ENCODE peak calls at places on chromosomes 5 and 9, in nine cellular contexts. Z is ovary; Q is CD8-positive, alpha-beta memory T cell; G is uterus; O is AG04450; M is IMR-90; E is Caco-2; F is neural progenitor cell; L is CD8-positive, alpha-beta T cell. R is an unnamed sample. For H3K9me3, the result is how much of the 10 kb centered on the place peaks cover.

GRCh38 chr5:137758719-137759312 is 4.7 kb upstream of the HNRNPA0 start:
- DNase-seq in Z (no peak), Q (no peak), G (no peak), O (no peak), M (no peak), E (no peak), F (no peak), L (no peak), R (no peak)

GRCh38 chr9:106722051-106722753 is 140.8 kb upstream of the ZNF462 start:
- DNase-seq in Z (no peak), Q (no peak), G (no peak), O (no peak), M (no peak), E (no peak), F (no peak), L (no peak), R (no peak)

GRCh38 chr9:88623698-88624097 is 88.7 kb downstream of the NXNL2 start:
- DNase-seq in Z (no peak), Q (no peak), G (no peak), O (no peak), M (no peak), E (no peak), F (no peak), L (no peak), R (no peak)

GRCh38 chr5:97019435-97020117 is 83.7 kb downstream of the LNPEP start:
- DNase-seq in Z (no peak), Q (no peak), G (no peak), O (no peak), M (peak), E (no peak), F (peak), L (no peak), R (no peak)

GRCh38 chr5:121189569-121190305 is 661.9 kb upstream of the FTMT start:
- DNase-seq in Z (no peak), Q (no peak), G (no peak), O (peak), M (peak), E (no peak), F (no peak), L (no peak), R (no peak)

GRCh38 chr9:94783121-94783664 is 56.7 kb downstream of the AOPEP start:
- DNase-seq in Z (peak), Q (peak), G (peak), O (peak), M (peak), E (peak), F (peak), L (peak), R (peak)

GRCh38 chr9:37639109-37639748 is 11.5 kb upstream of the FRMPD1 start:
- DNase-seq in Z (no peak), Q (no peak), G (no peak), O (no peak), M (peak), E (no peak), F (no peak), L (no peak), R (no peak)

GRCh38 chr9:77386187-77386586 is 208.9 kb downstream of the VPS13A start:
- DNase-seq in Z (no peak), Q (no peak), G (no peak), O (no peak), M (peak), E (no peak), F (no peak), L (no peak), R (no peak)

GRCh38 chr9:115035872-115036612 is 81.9 kb downstream of the TNC start:
- DNase-seq in Z (no peak), Q (no peak), G (no peak), O (peak), M (peak), E (no peak), F (no peak), L (no peak), R (no peak)

GRCh38 chr5:153959134-153959957 is 79.4 kb downstream of the FAM114A2 start:
- DNase-seq in Z (no peak), Q (no peak), G (no peak), O (peak), M (peak), E (peak), F (peak), L (no peak), R (no peak)

GRCh38 chr9:108049026-108049591 is 559.5 kb upstream of the KLF4 start:
- DNase-seq in Z (no peak), Q (no peak), G (no peak), O (peak), M (peak), E (no peak), F (no peak), L (no peak), R (no peak)

GRCh38 chr5:93787598-93787997 is 46.2 kb upstream of the POU5F2 start:
- DNase-seq in Z (no peak), Q (no peak), G (no peak), O (no peak), M (no peak), E (no peak), F (no peak), L (no peak), R (no peak)

GRCh38 chr5:100505984-100506670 is 29.0 kb upstream of the FAM174A start:
- DNase-seq in Z (no peak), Q (no peak), G (no peak), O (peak), M (peak), E (no peak), F (no peak), L (no peak), R (no peak)

GRCh38 chr5:53944981-53945380 is 365.4 kb downstream of the ARL15 start:
- DNase-seq in Z (no peak), Q (no peak), G (no peak), O (no peak), M (peak), E (no peak), F (no peak), L (no peak), R (no peak)

GRCh38 chr9:132662152-132662945 is 7.4 kb downstream of the DDX31 start:
- DNase-seq in Z (no peak), Q (no peak), G (no peak), O (no peak), M (no peak), E (no peak), F (no peak), L (no peak), R (no peak)

GRCh38 chr5:134000116-134000515 is 4.7 kb downstream of the VDAC1 start:
- DNase-seq in Z (no peak), Q (no peak), G (no peak), O (no peak), M (no peak), E (no peak), F (no peak), L (no peak), R (no peak)

GRCh38 chr5:94347130-94347529 is 271.3 kb downstream of the KIAA0825 start:
- DNase-seq in Z (no peak), Q (no peak), G (no peak), O (no peak), M (no peak), E (no peak), F (no peak), L (no peak), R (no peak)

GRCh38 chr5:177077335-177077734 is 9.4 kb upstream of the FGFR4 start:
- DNase-seq in Z (no peak), Q (no peak), G (no peak), O (no peak), M (no peak), E (no peak), F (no peak), L (no peak), R (no peak)

GRCh38 chr5:40691894-40692293 is 12.2 kb downstream of the PTGER4 start:
- DNase-seq in Z (no peak), Q (no peak), G (no peak), O (no peak), M (no peak), E (no peak), F (no peak), L (no peak), R (no peak)

GRCh38 chr9:108535526-108535925 is 320.3 kb downstream of the ACTL7B start:
- DNase-seq in Z (no peak), Q (no peak), G (no peak), O (no peak), M (no peak), E (no peak), F (peak), L (no peak), R (no peak)

GRCh38 chr5:147845618-147846017 is 14.1 kb upstream of the SPINK1 start:
- DNase-seq in Z (no peak), Q (no peak), G (no peak), O (no peak), M (no peak), E (no peak), F (no peak), L (no peak), R (no peak)

GRCh38 chr5:93874491-93874890 is 133.1 kb upstream of the POU5F2 start:
- DNase-seq in Z (no peak), Q (no peak), G (no peak), O (no peak), M (peak), E (no peak), F (no peak), L (no peak), R (no peak)

GRCh38 chr9:91192379-91192775 is 169.3 kb downstream of the AUH start:
- DNase-seq in Z (peak), Q (no peak), G (peak), O (no peak), M (peak), E (no peak), F (no peak), L (no peak), R (peak)

GRCh38 chr5:176803943-176804498 is 6.3 kb upstream of the UNC5A start:
- DNase-seq in Z (no peak), Q (no peak), G (no peak), O (no peak), M (peak), E (no peak), F (peak), L (no peak), R (no peak)

GRCh38 chr5:170420809-170421412 is 31.7 kb upstream of the KCNMB1 start:
- DNase-seq in Z (peak), Q (peak), G (peak), O (peak), M (peak), E (peak), F (peak), L (peak), R (peak)

GRCh38 chr5:136016945-136017530 is 11.8 kb upstream of the TGFBI start:
- DNase-seq in Z (no peak), Q (no peak), G (no peak), O (no peak), M (peak), E (no peak), F (no peak), L (no peak), R (no peak)

GRCh38 chr9:37425298-37425752 is 2.8 kb downstream of the GRHPR start:
- DNase-seq in Z (peak), Q (no peak), G (no peak), O (no peak), M (no peak), E (no peak), F (no peak), L (no peak), R (no peak)

GRCh38 chr5:97636766-97637165 is 453.7 kb upstream of the RIOK2 start:
- DNase-seq in Z (no peak), Q (no peak), G (no peak), O (peak), M (peak), E (no peak), F (no peak), L (no peak), R (no peak)

GRCh38 chr5:90640484-90641059 is 82.0 kb downstream of the ADGRV1 start:
- DNase-seq in Z (no peak), Q (no peak), G (no peak), O (no peak), M (no peak), E (no peak), F (peak), L (no peak), R (no peak)

GRCh38 chr9:137294091-137294683 is 7.9 kb downstream of the NRARP start:
- DNase-seq in Z (no peak), Q (no peak), G (no peak), O (no peak), M (peak), E (peak), F (peak), L (no peak), R (peak)

GRCh38 chr9:126248680-126249079 is 77.9 kb upstream of the MVB12B start:
- DNase-seq in Z (no peak), Q (no peak), G (no peak), O (peak), M (peak), E (no peak), F (no peak), L (no peak), R (no peak)
- H3K9me3 ChIP-seq in Z (under half), Q (under half), G (under half), O (under half), M (under half), E (under half), F (under half), L (under half), R (under half)

DNA sequence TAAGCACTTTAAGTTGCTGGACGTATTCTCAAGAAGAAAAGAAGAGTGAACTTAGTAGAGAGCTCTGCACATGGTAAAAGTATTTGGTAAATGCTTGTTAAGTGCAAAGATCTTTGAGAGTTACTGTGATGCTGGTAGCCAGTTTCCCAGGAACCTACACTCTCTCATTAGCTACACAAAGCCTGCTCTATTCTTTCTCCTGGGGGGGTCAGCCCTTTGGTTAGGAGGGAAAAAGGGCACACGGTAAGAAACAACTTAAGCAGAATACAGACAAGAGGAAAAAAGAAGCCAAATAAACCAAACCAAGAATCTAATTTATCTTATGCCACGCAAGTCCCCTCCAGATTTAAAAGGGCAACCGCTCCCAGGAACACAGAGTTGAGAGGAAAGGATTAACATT is 1100.1 kb upstream of the CDH10 start:
- DNase-seq in Z (no peak), Q (no peak), G (no peak), O (no peak), M (no peak), E (no peak), F (peak), L (no peak), R (no peak)
- H3K9me3 ChIP-seq in Z (under half), Q (under half), G (under half), O (under half), M (under half), E (under half), F (under half), L (under half), R (under half)

GRCh38 chr5:165981721-165982120 is 2309.7 kb upstream of the WWC1 start:
- DNase-seq in Z (no peak), Q (no peak), G (no peak), O (no peak), M (no peak), E (no peak), F (no peak), L (no peak), R (no peak)
- H3K9me3 ChIP-seq in Z (under half), Q (under half), G (under half), O (under half), M (under half), E (under half), F (under half), L (under half), R (under half)

GRCh38 chr9:21841133-21841532 is 38.7 kb downstream of the MTAP start:
- DNase-seq in Z (no peak), Q (no peak), G (no peak), O (no peak), M (no peak), E (no peak), F (no peak), L (no peak), R (no peak)

GRCh38 chr9:21836437-21837161 is 34.2 kb downstream of the MTAP start:
- DNase-seq in Z (no peak), Q (no peak), G (no peak), O (peak), M (peak), E (no peak), F (no peak), L (no peak), R (no peak)

GRCh38 chr9:21840647-21841046 is 38.2 kb downstream of the MTAP start:
- DNase-seq in Z (no peak), Q (no peak), G (no peak), O (no peak), M (no peak), E (no peak), F (no peak), L (no peak), R (no peak)

GRCh38 chr9:21835111-21835510 is 32.7 kb downstream of the MTAP start:
- DNase-seq in Z (no peak), Q (no peak), G (no peak), O (no peak), M (no peak), E (no peak), F (no peak), L (no peak), R (no peak)

GRCh38 chr9:21837501-21837900 is 35.1 kb downstream of the MTAP start:
- DNase-seq in Z (no peak), Q (no peak), G (no peak), O (no peak), M (no peak), E (no peak), F (no peak), L (no peak), R (no peak)
- H3K9me3 ChIP-seq in Z (under half), Q (under half), G (under half), O (under half), M (under half), E (under half), F (under half), L (under half), R (under half)

DNA sequence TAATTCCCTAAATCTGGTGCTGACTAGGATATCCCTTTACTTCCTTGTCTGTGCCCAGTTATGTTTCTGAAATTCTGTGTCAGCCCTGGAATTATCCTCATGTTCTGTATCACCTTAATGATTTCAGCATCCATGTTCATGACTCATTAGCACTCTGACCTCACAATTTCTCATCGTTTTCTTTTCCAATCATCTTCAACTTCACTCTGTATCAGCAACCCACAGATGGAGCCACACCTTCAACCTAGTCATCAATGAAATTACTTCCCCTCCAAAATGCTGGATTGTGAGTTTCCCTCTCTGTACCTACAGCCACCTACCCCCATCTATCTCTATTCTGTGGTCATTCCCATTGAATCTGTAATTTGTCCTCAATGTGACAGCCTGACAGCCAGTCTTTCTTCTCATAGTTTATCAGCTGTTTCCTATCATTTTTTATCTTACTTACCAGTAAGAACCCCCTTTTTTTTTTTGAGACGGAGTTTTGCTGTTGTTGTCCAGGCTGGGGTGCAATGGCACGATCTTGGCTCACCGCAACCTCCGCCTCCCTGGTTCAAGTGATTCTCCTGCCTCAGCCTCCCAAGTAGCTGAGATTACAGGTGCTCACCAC is 3.1 kb upstream of the IL6ST start:
- DNase-seq in Z (no peak), Q (no peak), G (no peak), O (no peak), M (peak), E (no peak), F (no peak), L (no peak), R (no peak)
- H3K9me3 ChIP-seq in Z (under half), Q (under half), G (under half), O (under half), M (under half), E (under half), F (under half), L (under half), R (under half)

GRCh38 chr9:87357600-87357999 is 140.1 kb upstream of the DAPK1 start:
- DNase-seq in Z (no peak), Q (no peak), G (no peak), O (no peak), M (no peak), E (no peak), F (no peak), L (no peak), R (no peak)
- H3K9me3 ChIP-seq in Z (under half), Q (under half), G (under half), O (under half), M (under half), E (under half), F (under half), L (under half), R (under half)

DNA sequence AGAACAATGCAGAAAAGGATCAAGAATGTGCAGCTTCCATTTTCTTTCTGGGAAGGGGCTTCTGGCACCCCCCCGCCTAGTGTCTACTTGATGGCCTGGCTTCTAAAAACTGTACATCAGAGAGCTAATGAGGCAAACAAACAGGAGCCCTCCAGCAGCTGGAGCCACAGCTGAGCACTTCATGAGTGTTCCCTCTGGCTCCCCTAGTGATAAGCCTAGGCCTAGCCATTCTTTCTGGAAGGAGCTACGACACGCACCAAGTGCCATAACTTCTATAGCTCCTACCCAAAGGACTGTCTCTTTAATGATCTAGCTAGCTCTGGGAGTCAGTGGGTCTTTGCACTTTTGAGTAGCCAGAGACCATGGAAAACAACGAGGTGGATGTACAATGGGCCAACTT is 66.1 kb downstream of the DNAH5 start:
- DNase-seq in Z (no peak), Q (no peak), G (no peak), O (no peak), M (no peak), E (no peak), F (peak), L (no peak), R (no peak)
- H3K9me3 ChIP-seq in Z (under half), Q (under half), G (under half), O (under half), M (under half), E (under half), F (under half), L (under half), R (under half)

GRCh38 chr5:150993836-150994412 is 26.5 kb upstream of the GPX3 start:
- DNase-seq in Z (no peak), Q (no peak), G (no peak), O (no peak), M (no peak), E (peak), F (no peak), L (no peak), R (no peak)
- H3K9me3 ChIP-seq in Z (under half), Q (under half), G (under half), O (under half), M (under half), E (under half), F (under half), L (under half), R (under half)

DNA sequence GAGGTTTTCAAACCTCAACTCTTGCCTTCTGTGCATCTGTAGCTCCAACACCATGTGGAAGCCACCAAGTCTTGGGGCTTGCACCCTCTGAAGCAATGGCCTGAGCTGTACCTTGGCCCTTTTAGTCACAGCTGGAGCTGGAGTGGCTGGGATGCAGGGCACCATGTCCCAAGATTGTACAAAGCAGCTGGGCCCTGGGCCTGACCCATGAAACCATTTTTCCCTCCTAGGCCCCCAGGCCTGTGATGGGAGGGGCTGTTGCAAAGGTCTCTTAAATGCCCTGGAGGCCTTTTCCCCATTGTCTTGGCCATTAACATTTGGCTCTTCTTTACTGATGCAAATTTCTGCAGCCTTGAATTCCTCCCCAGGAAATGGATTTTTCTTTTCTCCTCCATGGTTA is 11.8 kb upstream of the ENTREP1 start:
- DNase-seq in Z (no peak), Q (no peak), G (no peak), O (no peak), M (no peak), E (no peak), F (no peak), L (no peak), R (no peak)
- H3K9me3 ChIP-seq in Z (under half), Q (under half), G (under half), O (under half), M (under half), E (under half), F (under half), L (under half), R (under half)

GRCh38 chr5:178982941-178983340 is 12.2 kb downstream of the GRM6 start:
- DNase-seq in Z (no peak), Q (no peak), G (no peak), O (no peak), M (no peak), E (no peak), F (no peak), L (no peak), R (no peak)

GRCh38 chr5:178986326-178986960 is 8.7 kb downstream of the GRM6 start:
- DNase-seq in Z (no peak), Q (no peak), G (no peak), O (no peak), M (no peak), E (no peak), F (no peak), L (no peak), R (no peak)

GRCh38 chr5:178981381-178981780 is 13.7 kb downstream of the GRM6 start:
- DNase-seq in Z (no peak), Q (no peak), G (no peak), O (no peak), M (no peak), E (no peak), F (no peak), L (no peak), R (no peak)

GRCh38 chr5:178983728-178984127 is 11.4 kb downstream of the GRM6 start:
- DNase-seq in Z (no peak), Q (no peak), G (no peak), O (no peak), M (no peak), E (no peak), F (no peak), L (no peak), R (no peak)

GRCh38 chr5:178984145-178985072 is 10.7 kb downstream of the GRM6 start:
- DNase-seq in Z (no peak), Q (no peak), G (no peak), O (no peak), M (no peak), E (no peak), F (no peak), L (no peak), R (no peak)
- H3K9me3 ChIP-seq in Z (under half), Q (under half), G (half or more), O (half or more), M (half or more), E (under half), F (under half), L (under half), R (under half)